ENCODE peak calls at places on chromosome 7, in seven cellular contexts. One of them, this sample, is unnamed.

GRCh38 chr7:28174901-28175661 is 5.5 kb downstream of the JAZF1 start:
- DNase-seq in AG08395: no peak
- DNase-seq in HEK293T: peak
- DNase-seq in substantia nigra: no peak
- DNase-seq in testis: no peak
- DNase-seq in GM10248: no peak
- DNase-seq in SK-N-SH: no peak
- DNase-seq in this sample: no peak

GRCh38 chr7:157120181-157120580 is 18.5 kb upstream of the UBE3C start:
- DNase-seq in AG08395: no peak
- DNase-seq in HEK293T: no peak
- DNase-seq in substantia nigra: no peak
- DNase-seq in testis: no peak
- DNase-seq in GM10248: no peak
- DNase-seq in SK-N-SH: no peak
- DNase-seq in this sample: no peak

GRCh38 chr7:106064836-106065559 is 47.1 kb downstream of the SYPL1 start:
- DNase-seq in AG08395: peak
- DNase-seq in HEK293T: no peak
- DNase-seq in substantia nigra: peak
- DNase-seq in testis: peak
- DNase-seq in GM10248: no peak
- DNase-seq in SK-N-SH: peak
- DNase-seq in this sample: peak

GRCh38 chr7:87369216-87369615 is 23.8 kb downstream of the CROT start:
- DNase-seq in AG08395: no peak
- DNase-seq in HEK293T: no peak
- DNase-seq in substantia nigra: no peak
- DNase-seq in testis: no peak
- DNase-seq in GM10248: no peak
- DNase-seq in SK-N-SH: no peak
- DNase-seq in this sample: no peak

GRCh38 chr7:13952921-13953320 is 36.5 kb downstream of the ETV1 start:
- DNase-seq in AG08395: no peak
- DNase-seq in HEK293T: no peak
- DNase-seq in substantia nigra: no peak
- DNase-seq in testis: no peak
- DNase-seq in GM10248: no peak
- DNase-seq in SK-N-SH: no peak
- DNase-seq in this sample: no peak

GRCh38 chr7:22659741-22660140 is 67.3 kb upstream of the IL6 start:
- DNase-seq in AG08395: no peak
- DNase-seq in HEK293T: no peak
- DNase-seq in substantia nigra: no peak
- DNase-seq in testis: no peak
- DNase-seq in GM10248: no peak
- DNase-seq in SK-N-SH: no peak
- DNase-seq in this sample: no peak

GRCh38 chr7:70703785-70704184 is 428.2 kb upstream of the GALNT17 start:
- DNase-seq in AG08395: no peak
- DNase-seq in HEK293T: no peak
- DNase-seq in substantia nigra: no peak
- DNase-seq in testis: no peak
- DNase-seq in GM10248: no peak
- DNase-seq in SK-N-SH: no peak
- DNase-seq in this sample: no peak

GRCh38 chr7:23009303-23009702 is 4.6 kb downstream of the HYCC1 start:
- DNase-seq in AG08395: no peak
- DNase-seq in HEK293T: no peak
- DNase-seq in substantia nigra: no peak
- DNase-seq in testis: no peak
- DNase-seq in GM10248: no peak
- DNase-seq in SK-N-SH: no peak
- DNase-seq in this sample: no peak

GRCh38 chr7:43307522-43307921 is 195.1 kb downstream of the HECW1 start:
- DNase-seq in AG08395: no peak
- DNase-seq in HEK293T: no peak
- DNase-seq in substantia nigra: no peak
- DNase-seq in testis: no peak
- DNase-seq in GM10248: no peak
- DNase-seq in SK-N-SH: no peak
- DNase-seq in this sample: no peak

GRCh38 chr7:26439502-26440252 is 148.0 kb downstream of the SNX10 start:
- DNase-seq in AG08395: no peak
- DNase-seq in HEK293T: no peak
- DNase-seq in substantia nigra: no peak
- DNase-seq in testis: no peak
- DNase-seq in GM10248: no peak
- DNase-seq in SK-N-SH: no peak
- DNase-seq in this sample: no peak

GRCh38 chr7:106080307-106080987 is 31.7 kb downstream of the SYPL1 start:
- DNase-seq in AG08395: no peak
- DNase-seq in HEK293T: no peak
- DNase-seq in substantia nigra: no peak
- DNase-seq in testis: no peak
- DNase-seq in GM10248: no peak
- DNase-seq in SK-N-SH: no peak
- DNase-seq in this sample: no peak

GRCh38 chr7:150322833-150323681 is at the start of the genes ACTR3C and LRRC61:
- DNase-seq in AG08395: no peak
- DNase-seq in HEK293T: peak
- DNase-seq in substantia nigra: no peak
- DNase-seq in testis: peak
- DNase-seq in GM10248: peak
- DNase-seq in SK-N-SH: peak
- DNase-seq in this sample: peak

GRCh38 chr7:77360969-77361368 is 55.2 kb downstream of the GSAP start:
- DNase-seq in AG08395: no peak
- DNase-seq in HEK293T: no peak
- DNase-seq in substantia nigra: no peak
- DNase-seq in testis: no peak
- DNase-seq in GM10248: no peak
- DNase-seq in SK-N-SH: no peak
- DNase-seq in this sample: no peak

GRCh38 chr7:7732566-7733290 is 14.3 kb upstream of the RPA3 start:
- DNase-seq in AG08395: peak
- DNase-seq in HEK293T: no peak
- DNase-seq in substantia nigra: no peak
- DNase-seq in testis: no peak
- DNase-seq in GM10248: no peak
- DNase-seq in SK-N-SH: no peak
- DNase-seq in this sample: no peak

This sample was measured in DMS153.